ENCODE peak calls at places on chromosomes 2 and 18, in six cellular contexts. G, H, L, A, I and Q are unnamed samples.

GRCh38 chr2:207219716-207220414 is 54.1 kb upstream of the KLF7 start:
- DNase-seq in L (no peak), H (no peak), A (no peak), G (peak), I (peak), Q (peak)

GRCh38 chr2:104408266-104408665 is 445.6 kb upstream of the POU3F3 start:
- DNase-seq in I (no peak), H (no peak), L (no peak), A (peak), G (no peak), Q (no peak)

GRCh38 chr2:27723372-27724144 is 48.0 kb upstream of the MRPL33 start:
- DNase-seq in A (peak), G (peak), L (no peak), I (peak), H (peak), Q (no peak)

GRCh38 chr2:72276356-72276755 is 128.7 kb upstream of the CYP26B1 start:
- DNase-seq in H (no peak), I (no peak), G (no peak), L (no peak), A (no peak), Q (no peak)

GRCh38 chr2:24104906-24105305 is 18.2 kb downstream of the PFN4 start:
- DNase-seq in H (no peak), G (no peak), L (no peak), I (no peak), A (no peak), Q (no peak)

GRCh38 chr2:36541891-36542595 is 55.9 kb downstream of the FEZ2 start:
- DNase-seq in I (no peak), A (peak), G (no peak), H (no peak), L (no peak), Q (no peak)

GRCh38 chr18:69817335-69817935 is 130.2 kb downstream of the CD226 start:
- DNase-seq in A (no peak), G (peak), H (no peak), L (no peak), I (peak), Q (peak)

GRCh38 chr18:3458952-3459853 is 9.2 kb downstream of the TGIF1 start:
- DNase-seq in A (no peak), H (no peak), G (peak), L (no peak), I (peak), Q (peak)

GRCh38 chr2:151347294-151347693 is 10.1 kb upstream of the TNFAIP6 start:
- DNase-seq in I (no peak), L (no peak), H (no peak), G (no peak), A (no peak), Q (no peak)

GRCh38 chr2:189204322-189204941 is 24.9 kb upstream of the COL5A2 start:
- DNase-seq in L (no peak), I (peak), H (no peak), G (peak), A (no peak), Q (peak)

GRCh38 chr18:79136742-79137141 is 67.5 kb downstream of the ATP9B start:
- DNase-seq in I (peak), A (no peak), L (no peak), G (no peak), H (no peak), Q (no peak)

GRCh38 chr18:13530879-13531387 is 195.4 kb downstream of the FAM210A start:
- DNase-seq in G (peak), A (peak), H (peak), L (peak), I (peak), Q (no peak)

GRCh38 chr2:98805412-98806265 is 74.7 kb upstream of the MGAT4A start:
- DNase-seq in G (peak), L (no peak), I (peak), H (no peak), A (peak), Q (peak)

GRCh38 chr2:53632714-53633113 is 134.9 kb upstream of the CHAC2 start:
- DNase-seq in G (peak), I (peak), L (no peak), A (no peak), H (no peak), Q (no peak)

GRCh38 chr2:113676651-113677050 is 49.6 kb downstream of the RABL2A start:
- DNase-seq in A (no peak), L (no peak), I (no peak), G (no peak), H (no peak), Q (no peak)

GRCh38 chr2:16784652-16785051 is 119.0 kb upstream of the CYRIA start:
- DNase-seq in G (no peak), H (no peak), A (no peak), L (no peak), I (no peak), Q (no peak)

GRCh38 chr2:74894261-74895030 is 60.5 kb downstream of the HK2 start:
- DNase-seq in L (no peak), G (peak), I (peak), A (no peak), H (no peak), Q (no peak)

GRCh38 chr2:234335676-234336228 is 161.1 kb downstream of the ARL4C start:
- DNase-seq in A (peak), H (no peak), I (peak), G (peak), L (peak), Q (peak)

GRCh38 chr2:159592446-159592845 is 23.9 kb downstream of the BAZ2B start:
- DNase-seq in I (no peak), A (peak), L (no peak), G (peak), H (no peak), Q (no peak)

GRCh38 chr2:72325592-72326422 is 178.1 kb upstream of the CYP26B1 start:
- DNase-seq in H (no peak), G (peak), L (no peak), I (peak), A (no peak), Q (no peak)

GRCh38 chr2:186456941-186457340 is 29.1 kb upstream of the ZC3H15 start:
- DNase-seq in H (no peak), G (peak), I (peak), L (no peak), A (no peak), Q (peak)